ENCODE peak calls at places on chromosomes 3 and 15, in six cellular contexts. N is foreskin keratinocyte, H is IMR-90, F is small intestine, A is OCI-LY7, V is heart right ventricle. Y is an unnamed sample.

GRCh38 chr3:105791134-105791533 is 77.7 kb downstream of the CBLB start:
- DNase-seq in N (no peak), H (peak; percentile 68), F (no peak), A (no peak), V (no peak), Y (no peak)

GRCh38 chr3:22960326-22960984 is 242.7 kb upstream of the UBE2E2 start:
- DNase-seq in N (no peak), H (peak; percentile 26), F (peak; percentile 44), A (peak; percentile 46), V (no peak), Y (no peak)

GRCh38 chr15:82056900-82057825 is 11.3 kb upstream of the MEX3B start:
- DNase-seq in N (no peak), H (no peak), F (no peak), A (no peak), V (no peak), Y (no peak)

GRCh38 chr15:48202068-48202467 is 4.0 kb upstream of the SLC12A1 start:
- DNase-seq in N (no peak), H (no peak), F (no peak), A (no peak), V (no peak), Y (no peak)

GRCh38 chr15:66065325-66065724 is 188.2 kb downstream of the MEGF11 start:
- DNase-seq in N (no peak), H (no peak), F (peak; percentile 2), A (no peak), V (no peak), Y (no peak)

GRCh38 chr15:74616020-74616939 is 644 bp downstream of the CLK3 start:
- DNase-seq in N (no peak), H (peak; percentile 63), F (peak; percentile 81), A (peak; percentile 56), V (peak; percentile 79), Y (no peak)

GRCh38 chr3:72665701-72666443 is 182.4 kb downstream of the SHQ1 start:
- DNase-seq in N (no peak), H (no peak), F (peak; percentile 41), A (peak; percentile 67), V (no peak), Y (no peak)

GRCh38 chr3:193240436-193240849 is 579 bp upstream of the PLAAT1 start:
- DNase-seq in N (no peak), H (no peak), F (no peak), A (no peak), V (no peak), Y (no peak)

GRCh38 chr3:81658322-81658997 is 103.0 kb downstream of the GBE1 start:
- DNase-seq in N (no peak), H (no peak), F (peak; percentile 3), A (no peak), V (no peak), Y (no peak)

GRCh38 chr3:149270180-149270579 is 48.6 kb upstream of the CP start:
- DNase-seq in N (no peak), H (peak; percentile 30), F (no peak), A (no peak), V (no peak), Y (no peak)

GRCh38 chr3:128517648-128518047 is 24.6 kb upstream of the GATA2 start:
- DNase-seq in N (no peak), H (no peak), F (no peak), A (no peak), V (no peak), Y (no peak)

GRCh38 chr3:118637866-118638265 is 396.8 kb downstream of the IGSF11 start:
- DNase-seq in N (no peak), H (no peak), F (no peak), A (no peak), V (no peak), Y (no peak)
- H3K27ac ChIP-seq in N (no peak overlapping the region), H (no peak overlapping the region), F (no peak overlapping the region), A (no peak overlapping the region), V (no peak overlapping the region), Y (no peak overlapping the region)

GRCh38 chr3:16896820-16897219 is 12.1 kb downstream of the PLCL2 start:
- DNase-seq in N (no peak), H (no peak), F (no peak), A (peak; percentile 44), V (no peak), Y (no peak)

GRCh38 chr3:16898595-16899395 is 14.0 kb downstream of the PLCL2 start:
- DNase-seq in N (no peak), H (no peak), F (peak; percentile 64), A (no peak), V (peak; percentile 71), Y (no peak)

GRCh38 chr3:16899919-16900318 is 15.2 kb downstream of the PLCL2 start:
- DNase-seq in N (no peak), H (no peak), F (no peak), A (no peak), V (no peak), Y (no peak)

GRCh38 chr3:16896094-16896627 is 11.4 kb downstream of the PLCL2 start:
- DNase-seq in N (no peak), H (no peak), F (no peak), A (no peak), V (no peak), Y (no peak)

GRCh38 chr3:16897254-16897926 is 12.6 kb downstream of the PLCL2 start:
- DNase-seq in N (no peak), H (peak; percentile 23), F (peak; percentile 67), A (peak; percentile 91), V (no peak), Y (no peak)
- H3K27ac ChIP-seq in N (no peak overlapping the region), H (no peak overlapping the region), F (no peak overlapping the region), A (peak overlapping the region; percentile 77), V (peak overlapping the region; percentile 63), Y (no peak overlapping the region)

GRCh38 chr15:78034495-78035191 is 42.9 kb downstream of the TBC1D2B start:
- DNase-seq in N (no peak), H (peak; percentile 38), F (peak; percentile 53), A (peak; percentile 33), V (no peak), Y (no peak)
- H3K27ac ChIP-seq in N (no peak overlapping the region), H (peak overlapping the region; percentile 8), F (peak overlapping the region; percentile 39), A (peak overlapping the region; percentile 33), V (peak overlapping the region; percentile 61), Y (no peak overlapping the region)

GRCh38 chr15:101148881-101149664 is 102.8 kb downstream of the CHSY1 start:
- DNase-seq in N (no peak), H (no peak), F (no peak), A (no peak), V (no peak), Y (no peak)
- H3K27ac ChIP-seq in N (no peak overlapping the region), H (no peak overlapping the region), F (no peak overlapping the region), A (no peak overlapping the region), V (peak overlapping the region; percentile 45), Y (no peak overlapping the region)

DNA sequence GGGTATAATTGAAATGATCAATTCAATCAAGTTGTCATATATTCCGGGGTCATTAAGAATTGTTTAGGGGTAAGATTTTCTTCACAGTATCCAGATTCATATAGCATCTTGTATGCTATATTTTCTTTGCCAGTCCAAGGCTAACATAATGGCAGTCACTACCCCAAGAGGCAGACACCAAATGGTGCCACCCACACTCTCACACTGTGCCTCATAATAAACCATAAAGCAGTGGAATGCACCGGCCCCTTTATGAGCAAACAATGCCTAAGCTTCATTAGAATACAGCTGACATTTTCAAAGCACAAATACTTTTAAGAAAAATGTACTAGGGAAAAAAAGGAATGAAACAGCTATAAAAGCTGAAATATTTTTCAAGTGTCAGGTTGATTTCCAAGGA is 121.6 kb downstream of the TFDP2 start:
- DNase-seq in N (no peak), H (no peak), F (peak; percentile 55), A (peak; percentile 80), V (no peak), Y (no peak)
- H3K27ac ChIP-seq in N (no peak overlapping the region), H (no peak overlapping the region), F (no peak overlapping the region), A (peak overlapping the region; percentile 80), V (peak overlapping the region; percentile 45), Y (peak overlapping the region; percentile 31)

DNA sequence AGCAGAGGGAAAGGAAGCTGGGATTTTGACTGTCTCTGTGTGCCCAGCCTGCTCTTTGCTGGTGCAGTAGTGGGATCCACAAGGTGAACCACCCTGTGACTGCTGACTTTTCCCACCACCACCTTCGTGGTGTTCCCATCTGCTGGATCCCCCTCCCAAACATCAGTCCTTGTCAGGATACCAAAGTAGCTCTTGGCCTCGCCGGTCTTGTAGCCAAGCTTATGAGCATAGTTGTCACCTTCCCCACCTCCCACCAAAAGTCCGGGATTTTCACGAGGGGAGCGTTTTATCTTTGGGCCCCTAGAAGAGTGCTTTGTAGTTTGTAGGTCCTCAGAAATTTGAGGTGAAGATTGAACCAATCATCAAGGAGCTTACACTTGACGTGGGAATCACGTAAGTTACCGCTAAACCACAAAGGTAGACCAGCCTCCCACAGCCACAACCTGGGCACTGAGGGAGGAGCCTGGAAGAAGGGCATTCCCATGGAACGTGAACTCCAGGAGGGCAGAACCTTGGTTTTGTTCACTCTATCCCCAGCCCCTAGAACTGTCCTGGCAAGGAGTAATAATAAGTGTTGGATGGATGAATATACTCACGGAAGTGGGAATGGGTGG is 892 bp upstream of the TEX264 start:
- DNase-seq in N (no peak), H (no peak), F (no peak), A (no peak), V (no peak), Y (no peak)
- H3K27ac ChIP-seq in N (no peak overlapping the region), H (no peak overlapping the region), F (no peak overlapping the region), A (no peak overlapping the region), V (peak overlapping the region; percentile 97), Y (peak overlapping the region; percentile 78)

Y was measured in epithelial cell of prostate.